ENCODE peak calls at places on chromosome X, in six cellular contexts. F, B, H, N, T and Q are unnamed samples.

GRCh38 chrX:118346258-118347094 is 570 bp downstream of the WDR44 start:
- DNase-seq in F (no peak), B (peak), H (peak), N (peak), T (peak), Q (peak)

GRCh38 chrX:97609357-97609756 is 725.6 kb downstream of the RPA4 start:
- DNase-seq in F (no peak), B (no peak), H (no peak), N (no peak), T (no peak), Q (no peak)

GRCh38 chrX:44882635-44883034 is 9.6 kb downstream of the KDM6A start:
- DNase-seq in F (no peak), B (no peak), H (no peak), N (no peak), T (no peak), Q (no peak)

GRCh38 chrX:13220916-13221315 is 98.9 kb downstream of the ATXN3L start:
- DNase-seq in F (no peak), B (no peak), H (peak), N (no peak), T (no peak), Q (no peak)

GRCh38 chrX:101918746-101919145 is 13.1 kb downstream of the ZMAT1 start:
- DNase-seq in F (no peak), B (no peak), H (no peak), N (no peak), T (no peak), Q (no peak)

GRCh38 chrX:75603833-75604232 is 81.0 kb upstream of the ZDHHC15 start:
- DNase-seq in F (no peak), B (no peak), H (peak), N (no peak), T (peak), Q (no peak)

GRCh38 chrX:101386542-101386885 is 523 bp upstream of the BTK start:
- DNase-seq in F (no peak), B (no peak), H (no peak), N (no peak), T (no peak), Q (no peak)

GRCh38 chrX:51899741-51900140 is 6.3 kb downstream of the MAGED1 start:
- DNase-seq in F (no peak), B (no peak), H (peak), N (no peak), T (no peak), Q (no peak)

GRCh38 chrX:42776195-42776594 is 1.8 kb downstream of the PPP1R2C start:
- DNase-seq in F (no peak), B (no peak), H (peak), N (no peak), T (no peak), Q (no peak)

GRCh38 chrX:2497961-2498780 is 2.6 kb downstream of the DHRSX start:
- DNase-seq in F (no peak), B (no peak), H (peak), N (no peak), T (no peak), Q (no peak)

GRCh38 chrX:149903889-149904748 is 23.1 kb downstream of the MAGEA8 start:
- DNase-seq in F (no peak), B (no peak), H (peak), N (no peak), T (peak), Q (no peak)

GRCh38 chrX:444305-444704 is 57.6 kb upstream of the PPP2R3B start:
- DNase-seq in F (no peak), B (no peak), H (no peak), N (no peak), T (no peak), Q (no peak)

GRCh38 chrX:16671005-16671404 is 21.0 kb downstream of the S100G start:
- DNase-seq in F (no peak), B (peak), H (peak), N (no peak), T (peak), Q (no peak)

GRCh38 chrX:73930300-73930699 is 367.3 kb downstream of the CHIC1 start:
- DNase-seq in F (no peak), B (no peak), H (peak), N (no peak), T (no peak), Q (no peak)

GRCh38 chrX:115940888-115941332 is 229.6 kb upstream of the AGTR2 start:
- DNase-seq in F (no peak), B (no peak), H (no peak), N (no peak), T (peak), Q (peak)

GRCh38 chrX:111288841-111289240 is 18.6 kb upstream of the CAPN6 start:
- DNase-seq in F (no peak), B (no peak), H (no peak), N (no peak), T (no peak), Q (no peak)

GRCh38 chrX:17792842-17793241 is 55.5 kb downstream of the SCML1 start:
- DNase-seq in F (no peak), B (no peak), H (no peak), N (no peak), T (no peak), Q (no peak)

GRCh38 chrX:142483965-142484364 is 278.9 kb upstream of the MAGEC2 start:
- DNase-seq in F (no peak), B (no peak), H (no peak), N (no peak), T (no peak), Q (no peak)

GRCh38 chrX:5810636-5811035 is 418.0 kb downstream of the NLGN4X start:
- DNase-seq in F (no peak), B (no peak), H (no peak), N (no peak), T (no peak), Q (no peak)

GRCh38 chrX:101410461-101410860 is 2.4 kb downstream of the HNRNPH2 start:
- DNase-seq in F (no peak), B (peak), H (no peak), N (no peak), T (no peak), Q (no peak)

GRCh38 chrX:69313622-69314290 is 148.5 kb upstream of the PJA1 start:
- DNase-seq in F (no peak), B (no peak), H (no peak), N (no peak), T (no peak), Q (no peak)

GRCh38 chrX:42025861-42026260 is 102.5 kb upstream of the CASK start:
- DNase-seq in F (no peak), B (no peak), H (no peak), N (no peak), T (no peak), Q (no peak)

GRCh38 chrX:53320543-53321215 is 39.3 kb upstream of the IQSEC2 start:
- DNase-seq in F (no peak), B (no peak), H (peak), N (peak), T (no peak), Q (no peak)

GRCh38 chrX:75156537-75156945 is 458 bp upstream of the ABCB7 start:
- DNase-seq in F (no peak), B (no peak), H (peak), N (no peak), T (no peak), Q (no peak)

GRCh38 chrX:22164770-22165388 is 107.8 kb upstream of the CBLL2 start:
- DNase-seq in F (no peak), B (no peak), H (peak), N (no peak), T (no peak), Q (no peak)

GRCh38 chrX:21993265-21993664 is 38.9 kb upstream of the PHEX start:
- DNase-seq in F (no peak), B (no peak), H (no peak), N (peak), T (no peak), Q (no peak)

GRCh38 chrX:120781416-120781815 is 94.2 kb downstream of the CT47B1 start:
- DNase-seq in F (no peak), B (no peak), H (no peak), N (no peak), T (no peak), Q (no peak)